ENCODE peak calls at places on chromosomes 12 and 14, in seven cellular contexts. A is colonic mucosa, X is NCI-H187, Z is GM03348, G is cardiac fibroblast, F is LNCaP clone FGC, D is ovary. T is an unnamed sample.

GRCh38 chr14:77988966-77989365 is 181.2 kb upstream of the NRXN3 start:
- DNase-seq in X (no peak), A (no peak), G (peak), F (no peak), Z (peak), D (no peak), T (peak)

GRCh38 chr14:104370256-104370870 is 209.2 kb upstream of the C14orf180 start:
- DNase-seq in A (peak), Z (no peak), X (no peak), D (no peak), G (no peak), F (no peak), T (no peak)

GRCh38 chr12:113467514-113468364 is 3.9 kb downstream of the LHX5 start:
- DNase-seq in X (no peak), A (no peak), Z (no peak), D (no peak), G (no peak), F (no peak), T (no peak)

GRCh38 chr12:94053676-94054075 is 94.7 kb upstream of the PLXNC1 start:
- DNase-seq in F (no peak), G (no peak), Z (no peak), X (no peak), D (no peak), A (no peak), T (no peak)

GRCh38 chr12:105369014-105369413 is 38.5 kb downstream of the C12orf75 start:
- DNase-seq in G (peak), Z (peak), A (no peak), D (no peak), X (no peak), F (no peak), T (no peak)

GRCh38 chr12:127041985-127042625 is 1224.9 kb upstream of the TMEM132C start:
- DNase-seq in D (no peak), F (no peak), G (no peak), Z (no peak), X (no peak), A (no peak), T (no peak)

GRCh38 chr14:23938823-23939222 is 14.7 kb upstream of the DHRS4 start:
- DNase-seq in G (no peak), A (no peak), F (no peak), D (no peak), X (no peak), Z (no peak), T (no peak)

GRCh38 chr14:71582705-71583104 is 349.5 kb upstream of the RGS6 start:
- DNase-seq in G (peak), D (no peak), X (no peak), Z (peak), F (no peak), A (no peak), T (no peak)

GRCh38 chr12:76078748-76079147 is 5.7 kb downstream of the NAP1L1 start:
- DNase-seq in G (no peak), Z (no peak), X (no peak), D (no peak), F (no peak), A (no peak), T (no peak)

GRCh38 chr12:69240625-69240984 is 1.2 kb downstream of the CPSF6 start:
- DNase-seq in F (no peak), X (no peak), A (no peak), D (no peak), Z (no peak), G (peak), T (no peak)

GRCh38 chr12:14834502-14834901 is 8.8 kb downstream of the ART4 start:
- DNase-seq in G (no peak), Z (no peak), A (no peak), X (no peak), D (no peak), F (no peak), T (no peak)

T was measured in MG63.